ENCODE peak calls at places on chromosome 19, in seven cellular contexts. One of them, this sample, is unnamed.

GRCh38 chr19:4633140-4633967 is 6.0 kb upstream of the TNFAIP8L1 start:
- DNase-seq in HFF-Myc: peak; percentile 53
- DNase-seq in IMR-90: peak; percentile 85
- DNase-seq in AG09309: no peak
- DNase-seq in cardiac muscle cell: peak; percentile 84
- DNase-seq in fibroblast of mammary gland: peak; percentile 92
- DNase-seq in AG04450: peak; percentile 57
- DNase-seq in this sample: peak; percentile 60

GRCh38 chr19:48060381-48060780 is 16.5 kb upstream of the CABP5 start:
- DNase-seq in AG09309: no peak
- DNase-seq in HFF-Myc: no peak
- DNase-seq in IMR-90: no peak
- DNase-seq in cardiac muscle cell: no peak
- DNase-seq in fibroblast of mammary gland: no peak
- DNase-seq in AG04450: no peak
- DNase-seq in this sample: no peak

GRCh38 chr19:29609636-29610035 is 3.6 kb downstream of the POP4 start:
- DNase-seq in HFF-Myc: no peak
- DNase-seq in AG04450: no peak
- DNase-seq in cardiac muscle cell: no peak
- DNase-seq in IMR-90: no peak
- DNase-seq in AG09309: no peak
- DNase-seq in fibroblast of mammary gland: no peak
- DNase-seq in this sample: no peak

GRCh38 chr19:10625003-10625761 is at the start of gene SLC44A2:
- DNase-seq in AG04450: no peak
- DNase-seq in cardiac muscle cell: peak; percentile 75
- DNase-seq in AG09309: no peak
- DNase-seq in IMR-90: peak; percentile 35
- DNase-seq in HFF-Myc: no peak
- DNase-seq in fibroblast of mammary gland: peak; percentile 36
- DNase-seq in this sample: peak; percentile 52

GRCh38 chr19:3020321-3020960 is 8.6 kb downstream of the TLE2 start:
- DNase-seq in AG04450: no peak
- DNase-seq in cardiac muscle cell: no peak
- DNase-seq in HFF-Myc: no peak
- DNase-seq in AG09309: no peak
- DNase-seq in IMR-90: no peak
- DNase-seq in fibroblast of mammary gland: no peak
- DNase-seq in this sample: no peak

GRCh38 chr19:55147408-55148251 is 1.4 kb downstream of the TNNT1 start:
- DNase-seq in HFF-Myc: no peak
- DNase-seq in cardiac muscle cell: no peak
- DNase-seq in AG04450: no peak
- DNase-seq in IMR-90: no peak
- DNase-seq in AG09309: no peak
- DNase-seq in fibroblast of mammary gland: no peak
- DNase-seq in this sample: no peak

GRCh38 chr19:8307400-8307964 is 676 bp downstream of the CD320 start:
- DNase-seq in HFF-Myc: no peak
- DNase-seq in AG09309: no peak
- DNase-seq in IMR-90: no peak
- DNase-seq in cardiac muscle cell: no peak
- DNase-seq in AG04450: no peak
- DNase-seq in fibroblast of mammary gland: no peak
- DNase-seq in this sample: no peak

GRCh38 chr19:48676487-48676886 is 3.7 kb upstream of the NTN5 start:
- DNase-seq in IMR-90: no peak
- DNase-seq in HFF-Myc: no peak
- DNase-seq in fibroblast of mammary gland: no peak
- DNase-seq in AG09309: no peak
- DNase-seq in AG04450: no peak
- DNase-seq in cardiac muscle cell: no peak
- DNase-seq in this sample: no peak

GRCh38 chr19:618674-619285 is 14.6 kb downstream of the POLRMT start:
- DNase-seq in cardiac muscle cell: no peak
- DNase-seq in AG09309: no peak
- DNase-seq in IMR-90: no peak
- DNase-seq in AG04450: no peak
- DNase-seq in fibroblast of mammary gland: no peak
- DNase-seq in HFF-Myc: no peak
- DNase-seq in this sample: no peak

GRCh38 chr19:29805026-29805925 is 6.5 kb upstream of the CCNE1 start:
- DNase-seq in cardiac muscle cell: no peak
- DNase-seq in IMR-90: peak; percentile 10
- DNase-seq in AG04450: no peak
- DNase-seq in fibroblast of mammary gland: peak; percentile 49
- DNase-seq in HFF-Myc: no peak
- DNase-seq in AG09309: no peak
- DNase-seq in this sample: peak; percentile 32

GRCh38 chr19:41927810-41928192 is 448 bp downstream of the ERFL start:
- DNase-seq in HFF-Myc: no peak
- DNase-seq in cardiac muscle cell: no peak
- DNase-seq in IMR-90: no peak
- DNase-seq in AG09309: no peak
- DNase-seq in AG04450: no peak
- DNase-seq in fibroblast of mammary gland: no peak
- DNase-seq in this sample: no peak

GRCh38 chr19:50870417-50871089 is 2.7 kb upstream of the KLK2 start:
- DNase-seq in IMR-90: peak; percentile 3
- DNase-seq in HFF-Myc: no peak
- DNase-seq in cardiac muscle cell: peak; percentile 21
- DNase-seq in fibroblast of mammary gland: peak; percentile 4
- DNase-seq in AG04450: no peak
- DNase-seq in AG09309: no peak
- DNase-seq in this sample: no peak

GRCh38 chr19:8486661-8487136 is 15.7 kb downstream of the PRAM1 start:
- DNase-seq in cardiac muscle cell: no peak
- DNase-seq in IMR-90: no peak
- DNase-seq in AG04450: no peak
- DNase-seq in fibroblast of mammary gland: no peak
- DNase-seq in HFF-Myc: no peak
- DNase-seq in AG09309: no peak
- DNase-seq in this sample: no peak

GRCh38 chr19:45444318-45445041 is 20.8 kb upstream of the ERCC1 start:
- DNase-seq in fibroblast of mammary gland: peak; percentile 72
- DNase-seq in AG09309: no peak
- DNase-seq in HFF-Myc: no peak
- DNase-seq in AG04450: no peak
- DNase-seq in IMR-90: peak; percentile 70
- DNase-seq in cardiac muscle cell: peak; percentile 94
- DNase-seq in this sample: peak; percentile 83

GRCh38 chr19:41531438-41532311 is 44.3 kb upstream of the CEACAM21 start:
- DNase-seq in cardiac muscle cell: peak; percentile 95
- DNase-seq in AG09309: no peak
- DNase-seq in AG04450: no peak
- DNase-seq in IMR-90: peak; percentile 31
- DNase-seq in fibroblast of mammary gland: peak; percentile 78
- DNase-seq in HFF-Myc: no peak
- DNase-seq in this sample: no peak

GRCh38 chr19:5635427-5635826 is 12.5 kb downstream of the SAFB start:
- DNase-seq in HFF-Myc: no peak
- DNase-seq in AG04450: no peak
- DNase-seq in IMR-90: no peak
- DNase-seq in cardiac muscle cell: no peak
- DNase-seq in fibroblast of mammary gland: no peak
- DNase-seq in AG09309: no peak
- DNase-seq in this sample: no peak
- TF ChIP-seq CTCF in HFF-Myc: no peak
- TF ChIP-seq CTCF in AG04450: no peak
- TF ChIP-seq CTCF in IMR-90: no peak
- TF ChIP-seq CTCF in cardiac muscle cell: no peak
- TF ChIP-seq CTCF in fibroblast of mammary gland: no peak
- TF ChIP-seq CTCF in AG09309: no peak
- TF ChIP-seq CTCF in this sample: no peak

DNA sequence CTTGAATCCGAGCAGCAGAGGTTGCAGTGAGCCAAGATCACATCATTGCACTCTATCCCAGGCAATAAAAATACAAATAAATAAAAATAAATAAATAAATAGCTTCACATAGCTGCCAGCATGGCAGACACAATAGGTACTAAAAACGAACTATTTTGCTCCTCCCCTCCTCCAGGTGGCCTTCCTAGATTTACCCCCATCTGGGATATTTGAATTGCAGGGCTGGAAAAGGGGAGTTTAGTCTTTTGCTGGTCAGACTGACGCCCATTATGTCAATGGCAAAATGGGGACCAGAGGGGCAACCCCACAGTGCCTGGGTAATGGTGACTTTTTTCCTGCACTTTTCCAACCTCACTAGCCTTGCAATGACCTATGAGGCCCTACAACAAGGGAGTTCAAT is 640 bp upstream of the GMFG start:
- DNase-seq in AG04450: no peak
- DNase-seq in AG09309: no peak
- DNase-seq in cardiac muscle cell: no peak
- DNase-seq in fibroblast of mammary gland: no peak
- DNase-seq in HFF-Myc: no peak
- DNase-seq in IMR-90: no peak
- DNase-seq in this sample: no peak
- TF ChIP-seq CTCF in AG04450: no peak
- TF ChIP-seq CTCF in AG09309: no peak
- TF ChIP-seq CTCF in cardiac muscle cell: no peak
- TF ChIP-seq CTCF in fibroblast of mammary gland: no peak
- TF ChIP-seq CTCF in HFF-Myc: no peak
- TF ChIP-seq CTCF in IMR-90: no peak
- TF ChIP-seq CTCF in this sample: no peak

DNA sequence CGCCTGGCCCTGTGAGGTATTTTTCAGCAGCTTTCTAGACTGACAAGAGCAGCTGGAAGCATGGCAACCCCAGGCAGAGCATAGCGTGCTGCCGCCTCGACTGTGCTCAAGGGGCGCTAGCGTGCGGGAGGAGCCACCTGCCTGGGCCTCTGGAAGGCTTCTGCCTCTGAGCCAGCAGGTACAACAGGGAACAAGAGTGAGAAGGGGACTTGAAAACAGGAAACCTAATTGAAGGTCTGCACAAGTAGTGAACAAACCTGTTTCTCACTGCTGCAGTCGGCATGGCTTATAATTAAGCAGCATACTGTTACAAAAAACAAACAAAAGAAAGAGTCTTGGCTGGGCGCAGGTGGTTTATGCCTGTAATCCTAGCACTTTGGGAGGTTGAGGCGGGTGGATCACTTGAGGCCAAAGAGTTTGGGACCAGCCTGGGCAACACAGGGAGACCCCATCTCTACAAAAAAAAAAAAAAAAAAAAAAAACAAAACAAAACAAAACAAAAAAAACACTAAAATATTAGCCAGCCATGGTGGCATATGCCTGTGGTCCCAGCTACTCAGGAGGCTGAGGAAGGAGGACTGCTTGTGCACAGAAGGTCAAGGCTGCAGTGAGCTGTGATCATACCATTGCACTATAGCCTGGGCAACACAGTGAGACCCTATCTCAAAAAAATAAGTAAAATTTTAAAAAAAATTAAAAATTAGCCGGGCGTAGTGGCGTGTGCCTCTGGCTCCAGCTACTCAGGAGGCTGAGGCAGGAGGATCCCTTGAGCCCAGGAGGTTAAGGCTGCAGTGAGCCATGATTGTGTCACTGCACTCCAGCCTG is 12.6 kb upstream of the GARRE1 start:
- DNase-seq in IMR-90: no peak
- DNase-seq in fibroblast of mammary gland: no peak
- DNase-seq in HFF-Myc: no peak
- DNase-seq in AG09309: no peak
- DNase-seq in cardiac muscle cell: no peak
- DNase-seq in AG04450: no peak
- DNase-seq in this sample: no peak
- TF ChIP-seq CTCF in IMR-90: peak; percentile 10
- TF ChIP-seq CTCF in fibroblast of mammary gland: peak; percentile 7
- TF ChIP-seq CTCF in HFF-Myc: peak; percentile 56
- TF ChIP-seq CTCF in AG09309: no peak
- TF ChIP-seq CTCF in cardiac muscle cell: peak; percentile 38
- TF ChIP-seq CTCF in AG04450: peak; percentile 38
- TF ChIP-seq CTCF in this sample: peak; percentile 42

GRCh38 chr19:28531979-28532378 is 681.0 kb downstream of the UQCRFS1 start:
- DNase-seq in AG04450: no peak
- DNase-seq in cardiac muscle cell: no peak
- DNase-seq in IMR-90: no peak
- DNase-seq in HFF-Myc: no peak
- DNase-seq in fibroblast of mammary gland: no peak
- DNase-seq in AG09309: no peak
- DNase-seq in this sample: no peak
- TF ChIP-seq CTCF in AG04450: no peak
- TF ChIP-seq CTCF in cardiac muscle cell: no peak
- TF ChIP-seq CTCF in IMR-90: no peak
- TF ChIP-seq CTCF in HFF-Myc: no peak
- TF ChIP-seq CTCF in fibroblast of mammary gland: no peak
- TF ChIP-seq CTCF in AG09309: no peak
- TF ChIP-seq CTCF in this sample: no peak

GRCh38 chr19:33293255-33294057 is 8.9 kb downstream of the CEBPA start:
- DNase-seq in cardiac muscle cell: peak; percentile 73
- DNase-seq in fibroblast of mammary gland: peak; percentile 85
- DNase-seq in HFF-Myc: no peak
- DNase-seq in AG09309: peak; percentile 73
- DNase-seq in AG04450: peak; percentile 26
- DNase-seq in IMR-90: peak; percentile 71
- DNase-seq in this sample: peak; percentile 84
- TF ChIP-seq CTCF in cardiac muscle cell: no peak
- TF ChIP-seq CTCF in fibroblast of mammary gland: no peak
- TF ChIP-seq CTCF in HFF-Myc: no peak
- TF ChIP-seq CTCF in AG09309: no peak
- TF ChIP-seq CTCF in AG04450: no peak
- TF ChIP-seq CTCF in IMR-90: no peak
- TF ChIP-seq CTCF in this sample: peak; percentile 27

GRCh38 chr19:30924670-30925069 is 424.6 kb downstream of the TSHZ3 start:
- DNase-seq in AG04450: no peak
- DNase-seq in HFF-Myc: no peak
- DNase-seq in fibroblast of mammary gland: no peak
- DNase-seq in AG09309: no peak
- DNase-seq in cardiac muscle cell: no peak
- DNase-seq in IMR-90: no peak
- DNase-seq in this sample: no peak
- TF ChIP-seq CTCF in AG04450: no peak
- TF ChIP-seq CTCF in HFF-Myc: no peak
- TF ChIP-seq CTCF in fibroblast of mammary gland: no peak
- TF ChIP-seq CTCF in AG09309: no peak
- TF ChIP-seq CTCF in cardiac muscle cell: no peak
- TF ChIP-seq CTCF in IMR-90: no peak
- TF ChIP-seq CTCF in this sample: no peak

DNA sequence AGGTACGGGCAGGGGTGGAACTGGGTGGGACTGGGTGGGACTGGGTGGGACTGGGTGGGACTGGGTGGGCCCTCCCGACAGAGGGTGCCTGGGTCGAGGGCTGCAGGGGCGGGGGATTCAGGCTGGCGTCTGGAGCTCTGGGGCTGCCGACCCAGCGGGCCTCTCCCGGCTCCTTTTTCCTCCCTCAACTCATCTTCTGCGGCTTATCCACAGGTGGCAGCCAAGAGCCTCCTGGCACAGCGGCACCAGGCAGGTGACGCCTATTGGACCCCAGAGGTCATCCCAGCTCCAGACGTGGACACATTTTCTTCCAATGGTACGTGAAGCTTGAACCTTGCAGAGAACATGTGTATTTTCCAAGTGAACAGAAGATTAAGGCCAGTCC is 533 bp downstream of the ZNF544 start:
- DNase-seq in fibroblast of mammary gland: peak; percentile 49
- DNase-seq in AG09309: no peak
- DNase-seq in HFF-Myc: no peak
- DNase-seq in IMR-90: peak; percentile 12
- DNase-seq in cardiac muscle cell: peak; percentile 36
- DNase-seq in AG04450: no peak
- DNase-seq in this sample: peak; percentile 16
- TF ChIP-seq CTCF in fibroblast of mammary gland: peak; percentile 45
- TF ChIP-seq CTCF in AG09309: peak; percentile 49
- TF ChIP-seq CTCF in HFF-Myc: peak; percentile 14
- TF ChIP-seq CTCF in IMR-90: peak; percentile 33
- TF ChIP-seq CTCF in cardiac muscle cell: no peak
- TF ChIP-seq CTCF in AG04450: peak; percentile 25
- TF ChIP-seq CTCF in this sample: peak; percentile 54